ENCODE peak calls at places on chromosomes 6 and 20, in seven cellular contexts. U, M, I, S, V, Z and W are unnamed samples.

GRCh38 chr6:163249651-163250101 is 164.8 kb upstream of the QKI start:
- DNase-seq in V (no peak), U (peak; percentile 83), Z (no peak), S (no peak), M (no peak), I (no peak), W (no peak)

GRCh38 chr6:9957330-9957729 is 457.5 kb downstream of the TFAP2A start:
- DNase-seq in I (no peak), M (no peak), Z (no peak), U (no peak), V (no peak), S (no peak), W (no peak)

GRCh38 chr6:101539510-101540245 is 146.2 kb downstream of the GRIK2 start:
- DNase-seq in V (peak; percentile 26), Z (peak; percentile 61), S (no peak), M (no peak), I (no peak), U (no peak), W (no peak)

GRCh38 chr6:165086746-165087145 is 222.7 kb downstream of the C6orf118 start:
- DNase-seq in I (no peak), M (no peak), V (no peak), Z (no peak), U (no peak), S (no peak), W (no peak)

GRCh38 chr6:2244261-2245102 is 923 bp downstream of the GMDS start:
- DNase-seq in M (peak; percentile 37), I (peak; percentile 41), U (no peak), S (no peak), Z (no peak), V (peak; percentile 15), W (peak; percentile 26)

GRCh38 chr20:13261460-13262301 is 40.6 kb downstream of the ISM1 start:
- DNase-seq in Z (peak; percentile 58), M (peak; percentile 70), I (peak; percentile 55), V (peak; percentile 54), S (peak; percentile 26), U (no peak), W (peak; percentile 41)

GRCh38 chr6:43269273-43270007 is 26.2 kb downstream of the TTBK1 start:
- DNase-seq in Z (no peak), S (no peak), U (peak; percentile 74), V (no peak), M (peak; percentile 27), I (no peak), W (no peak)

GRCh38 chr6:32432050-32432450 is 7.6 kb upstream of the HLA-DRA start:
- DNase-seq in U (no peak), M (no peak), V (peak; percentile 30), I (peak; percentile 62), Z (peak; percentile 54), S (peak; percentile 40), W (peak; percentile 36)

GRCh38 chr6:30769088-30769852 is 24.9 kb upstream of the IER3 start:
- DNase-seq in S (peak; percentile 96), I (peak; percentile 50), V (peak; percentile 98), Z (peak; percentile 89), U (peak; percentile 96), M (peak; percentile 24), W (peak; percentile 85)

GRCh38 chr6:31048090-31048489 is 37.8 kb downstream of the MUC22 start:
- DNase-seq in M (no peak), U (no peak), I (no peak), V (no peak), S (no peak), Z (no peak), W (peak; percentile 18)

GRCh38 chr6:156777866-156778614 is 862 bp downstream of the ARID1B start:
- DNase-seq in Z (peak; percentile 58), I (peak; percentile 78), U (peak; percentile 57), M (peak; percentile 66), V (peak; percentile 44), S (no peak), W (peak; percentile 33)

GRCh38 chr20:7272512-7272911 is 505.0 kb downstream of the BMP2 start:
- DNase-seq in I (no peak), Z (no peak), M (no peak), V (no peak), U (no peak), S (no peak), W (no peak)

GRCh38 chr6:132530293-132530974 is 7.6 kb upstream of the TAAR9 start:
- DNase-seq in M (peak; percentile 23), S (peak; percentile 61), V (peak; percentile 25), U (peak; percentile 61), I (peak; percentile 82), Z (peak; percentile 77), W (peak; percentile 74)

GRCh38 chr20:38143238-38143645 is 21.8 kb downstream of the TGM2 start:
- DNase-seq in M (no peak), V (peak; percentile 79), U (no peak), S (no peak), Z (no peak), I (no peak), W (peak; percentile 66)

GRCh38 chr6:135052939-135053338 is 1.7 kb downstream of the HBS1L start:
- DNase-seq in I (no peak), S (no peak), M (no peak), V (no peak), U (no peak), Z (no peak), W (no peak)

GRCh38 chr6:37807656-37808055 is 11.9 kb upstream of the ZFAND3 start:
- DNase-seq in M (peak; percentile 92), S (no peak), U (no peak), Z (no peak), I (no peak), V (no peak), W (no peak)